ENCODE peak calls at places on chromosomes 3 and 15, in ten cellular contexts. One of them, this sample, is unnamed.

GRCh38 chr15:66698318-66698961 is 3.6 kb upstream of the SMAD6 start:
- DNase-seq in dorsolateral prefrontal cortex: no peak
- DNase-seq in amygdala: no peak
- DNase-seq in M059J: peak
- DNase-seq in posterior cingulate gyrus: peak
- DNase-seq in midbrain: peak
- DNase-seq in stimulated activated CD4-positive, alpha-beta T cell treated with anti-CD3 and anti-CD28 coated beads, Interleukin-12 subunit alpha, Interleukin-12 subunit beta, amount 100 ng/mL, for 48 hours: no peak
- DNase-seq in epithelial cell of esophagus: peak
- DNase-seq in fibroblast of lung: peak
- DNase-seq in DMS 273 treated with DMSO at 0.1 percent for 48 hours: no peak
- DNase-seq in this sample: peak

GRCh38 chr3:160141485-160142185 is 83.6 kb upstream of the C3orf80 start:
- DNase-seq in dorsolateral prefrontal cortex: no peak
- DNase-seq in amygdala: no peak
- DNase-seq in M059J: no peak
- DNase-seq in posterior cingulate gyrus: no peak
- DNase-seq in midbrain: no peak
- DNase-seq in stimulated activated CD4-positive, alpha-beta T cell treated with anti-CD3 and anti-CD28 coated beads, Interleukin-12 subunit alpha, Interleukin-12 subunit beta, amount 100 ng/mL, for 48 hours: no peak
- DNase-seq in epithelial cell of esophagus: peak
- DNase-seq in fibroblast of lung: no peak
- DNase-seq in DMS 273 treated with DMSO at 0.1 percent for 48 hours: no peak
- DNase-seq in this sample: no peak

GRCh38 chr3:63354160-63354559 is 76.1 kb downstream of the SYNPR start:
- DNase-seq in dorsolateral prefrontal cortex: no peak
- DNase-seq in amygdala: no peak
- DNase-seq in M059J: peak
- DNase-seq in posterior cingulate gyrus: no peak
- DNase-seq in midbrain: no peak
- DNase-seq in stimulated activated CD4-positive, alpha-beta T cell treated with anti-CD3 and anti-CD28 coated beads, Interleukin-12 subunit alpha, Interleukin-12 subunit beta, amount 100 ng/mL, for 48 hours: no peak
- DNase-seq in epithelial cell of esophagus: peak
- DNase-seq in fibroblast of lung: peak
- DNase-seq in DMS 273 treated with DMSO at 0.1 percent for 48 hours: no peak
- DNase-seq in this sample: no peak

GRCh38 chr15:74396445-74397238 is 29.2 kb upstream of the CYP11A1 start:
- DNase-seq in dorsolateral prefrontal cortex: no peak
- DNase-seq in amygdala: no peak
- DNase-seq in M059J: peak
- DNase-seq in posterior cingulate gyrus: no peak
- DNase-seq in midbrain: peak
- DNase-seq in stimulated activated CD4-positive, alpha-beta T cell treated with anti-CD3 and anti-CD28 coated beads, Interleukin-12 subunit alpha, Interleukin-12 subunit beta, amount 100 ng/mL, for 48 hours: no peak
- DNase-seq in epithelial cell of esophagus: peak
- DNase-seq in fibroblast of lung: peak
- DNase-seq in DMS 273 treated with DMSO at 0.1 percent for 48 hours: no peak
- DNase-seq in this sample: no peak

GRCh38 chr3:170277833-170278586 is 55.8 kb downstream of the PRKCI start:
- DNase-seq in dorsolateral prefrontal cortex: no peak
- DNase-seq in amygdala: no peak
- DNase-seq in M059J: peak
- DNase-seq in posterior cingulate gyrus: no peak
- DNase-seq in midbrain: no peak
- DNase-seq in stimulated activated CD4-positive, alpha-beta T cell treated with anti-CD3 and anti-CD28 coated beads, Interleukin-12 subunit alpha, Interleukin-12 subunit beta, amount 100 ng/mL, for 48 hours: no peak
- DNase-seq in epithelial cell of esophagus: no peak
- DNase-seq in fibroblast of lung: no peak
- DNase-seq in DMS 273 treated with DMSO at 0.1 percent for 48 hours: no peak
- DNase-seq in this sample: no peak

GRCh38 chr3:33111581-33111980 is 2.2 kb upstream of the CRTAP start:
- DNase-seq in dorsolateral prefrontal cortex: no peak
- DNase-seq in amygdala: no peak
- DNase-seq in M059J: no peak
- DNase-seq in posterior cingulate gyrus: no peak
- DNase-seq in midbrain: no peak
- DNase-seq in stimulated activated CD4-positive, alpha-beta T cell treated with anti-CD3 and anti-CD28 coated beads, Interleukin-12 subunit alpha, Interleukin-12 subunit beta, amount 100 ng/mL, for 48 hours: no peak
- DNase-seq in epithelial cell of esophagus: no peak
- DNase-seq in fibroblast of lung: no peak
- DNase-seq in DMS 273 treated with DMSO at 0.1 percent for 48 hours: no peak
- DNase-seq in this sample: no peak

GRCh38 chr3:37935756-37936666 is 54.6 kb upstream of the VILL start:
- DNase-seq in dorsolateral prefrontal cortex: no peak
- DNase-seq in amygdala: no peak
- DNase-seq in M059J: peak
- DNase-seq in posterior cingulate gyrus: no peak
- DNase-seq in midbrain: no peak
- DNase-seq in stimulated activated CD4-positive, alpha-beta T cell treated with anti-CD3 and anti-CD28 coated beads, Interleukin-12 subunit alpha, Interleukin-12 subunit beta, amount 100 ng/mL, for 48 hours: no peak
- DNase-seq in epithelial cell of esophagus: peak
- DNase-seq in fibroblast of lung: peak
- DNase-seq in DMS 273 treated with DMSO at 0.1 percent for 48 hours: no peak
- DNase-seq in this sample: no peak

GRCh38 chr3:190701096-190701532 is 161.4 kb downstream of the GMNC start:
- DNase-seq in dorsolateral prefrontal cortex: no peak
- DNase-seq in amygdala: no peak
- DNase-seq in M059J: peak
- DNase-seq in posterior cingulate gyrus: no peak
- DNase-seq in midbrain: peak
- DNase-seq in stimulated activated CD4-positive, alpha-beta T cell treated with anti-CD3 and anti-CD28 coated beads, Interleukin-12 subunit alpha, Interleukin-12 subunit beta, amount 100 ng/mL, for 48 hours: no peak
- DNase-seq in epithelial cell of esophagus: peak
- DNase-seq in fibroblast of lung: peak
- DNase-seq in DMS 273 treated with DMSO at 0.1 percent for 48 hours: no peak
- DNase-seq in this sample: no peak

GRCh38 chr3:51622402-51622801 is 48.6 kb upstream of the TEX264 start:
- DNase-seq in dorsolateral prefrontal cortex: no peak
- DNase-seq in amygdala: no peak
- DNase-seq in M059J: peak
- DNase-seq in posterior cingulate gyrus: no peak
- DNase-seq in midbrain: no peak
- DNase-seq in stimulated activated CD4-positive, alpha-beta T cell treated with anti-CD3 and anti-CD28 coated beads, Interleukin-12 subunit alpha, Interleukin-12 subunit beta, amount 100 ng/mL, for 48 hours: no peak
- DNase-seq in epithelial cell of esophagus: peak
- DNase-seq in fibroblast of lung: peak
- DNase-seq in DMS 273 treated with DMSO at 0.1 percent for 48 hours: no peak
- DNase-seq in this sample: no peak

GRCh38 chr15:88655103-88655553 is 16.3 kb downstream of the ISG20 start:
- DNase-seq in dorsolateral prefrontal cortex: no peak
- DNase-seq in amygdala: no peak
- DNase-seq in M059J: no peak
- DNase-seq in posterior cingulate gyrus: no peak
- DNase-seq in midbrain: no peak
- DNase-seq in stimulated activated CD4-positive, alpha-beta T cell treated with anti-CD3 and anti-CD28 coated beads, Interleukin-12 subunit alpha, Interleukin-12 subunit beta, amount 100 ng/mL, for 48 hours: no peak
- DNase-seq in epithelial cell of esophagus: no peak
- DNase-seq in fibroblast of lung: no peak
- DNase-seq in DMS 273 treated with DMSO at 0.1 percent for 48 hours: no peak
- DNase-seq in this sample: no peak

GRCh38 chr3:168596175-168596574 is 500.5 kb upstream of the GOLIM4 start:
- DNase-seq in dorsolateral prefrontal cortex: no peak
- DNase-seq in amygdala: no peak
- DNase-seq in M059J: no peak
- DNase-seq in posterior cingulate gyrus: no peak
- DNase-seq in midbrain: no peak
- DNase-seq in stimulated activated CD4-positive, alpha-beta T cell treated with anti-CD3 and anti-CD28 coated beads, Interleukin-12 subunit alpha, Interleukin-12 subunit beta, amount 100 ng/mL, for 48 hours: no peak
- DNase-seq in epithelial cell of esophagus: no peak
- DNase-seq in fibroblast of lung: no peak
- DNase-seq in DMS 273 treated with DMSO at 0.1 percent for 48 hours: no peak
- DNase-seq in this sample: no peak

GRCh38 chr3:54047568-54047967 is 74.8 kb upstream of the CACNA2D3 start:
- DNase-seq in dorsolateral prefrontal cortex: no peak
- DNase-seq in amygdala: no peak
- DNase-seq in M059J: peak
- DNase-seq in posterior cingulate gyrus: no peak
- DNase-seq in midbrain: no peak
- DNase-seq in stimulated activated CD4-positive, alpha-beta T cell treated with anti-CD3 and anti-CD28 coated beads, Interleukin-12 subunit alpha, Interleukin-12 subunit beta, amount 100 ng/mL, for 48 hours: no peak
- DNase-seq in epithelial cell of esophagus: no peak
- DNase-seq in fibroblast of lung: peak
- DNase-seq in DMS 273 treated with DMSO at 0.1 percent for 48 hours: no peak
- DNase-seq in this sample: no peak

GRCh38 chr3:46027736-46028397 is 584 bp upstream of the XCR1 start:
- DNase-seq in dorsolateral prefrontal cortex: no peak
- DNase-seq in amygdala: no peak
- DNase-seq in M059J: peak
- DNase-seq in posterior cingulate gyrus: no peak
- DNase-seq in midbrain: no peak
- DNase-seq in stimulated activated CD4-positive, alpha-beta T cell treated with anti-CD3 and anti-CD28 coated beads, Interleukin-12 subunit alpha, Interleukin-12 subunit beta, amount 100 ng/mL, for 48 hours: no peak
- DNase-seq in epithelial cell of esophagus: no peak
- DNase-seq in fibroblast of lung: no peak
- DNase-seq in DMS 273 treated with DMSO at 0.1 percent for 48 hours: no peak
- DNase-seq in this sample: no peak

GRCh38 chr3:129383292-129383860 is 45.1 kb downstream of the EFCAB12 start:
- DNase-seq in dorsolateral prefrontal cortex: peak
- DNase-seq in amygdala: no peak
- DNase-seq in M059J: peak
- DNase-seq in posterior cingulate gyrus: peak
- DNase-seq in midbrain: peak
- DNase-seq in stimulated activated CD4-positive, alpha-beta T cell treated with anti-CD3 and anti-CD28 coated beads, Interleukin-12 subunit alpha, Interleukin-12 subunit beta, amount 100 ng/mL, for 48 hours: peak
- DNase-seq in epithelial cell of esophagus: peak
- DNase-seq in fibroblast of lung: peak
- DNase-seq in DMS 273 treated with DMSO at 0.1 percent for 48 hours: peak
- DNase-seq in this sample: peak

This sample was measured in retina.